ENCODE peak calls at places on chromosomes 3 and 15, in six cellular contexts. One of them, this sample, is unnamed.

GRCh38 chr15:63922551-63923315 is 89.0 kb upstream of the HERC1 start:
- DNase-seq in GM13976: no peak
- DNase-seq in activated gamma-delta T cell treated with Interleukin-2 at 50 U/mL for 16 hours: no peak
- DNase-seq in CD4-positive, CD25-positive, alpha-beta regulatory T cell: no peak
- DNase-seq in stimulated activated CD8-positive, alpha-beta memory T cell treated with anti-CD3 and anti-CD28 coated beads, Interleukin-7, amount 100 ng/mL, for 4 hours: no peak
- DNase-seq in fibroblast of the conjunctiva: no peak
- DNase-seq in this sample: peak

GRCh38 chr3:2589336-2589969 is 490.8 kb downstream of the CNTN4 start:
- DNase-seq in GM13976: no peak
- DNase-seq in activated gamma-delta T cell treated with Interleukin-2 at 50 U/mL for 16 hours: no peak
- DNase-seq in CD4-positive, CD25-positive, alpha-beta regulatory T cell: no peak
- DNase-seq in stimulated activated CD8-positive, alpha-beta memory T cell treated with anti-CD3 and anti-CD28 coated beads, Interleukin-7, amount 100 ng/mL, for 4 hours: no peak
- DNase-seq in fibroblast of the conjunctiva: no peak
- DNase-seq in this sample: no peak

GRCh38 chr3:177610677-177611654 is 413.7 kb upstream of the TBL1XR1 start:
- DNase-seq in GM13976: no peak
- DNase-seq in activated gamma-delta T cell treated with Interleukin-2 at 50 U/mL for 16 hours: peak
- DNase-seq in CD4-positive, CD25-positive, alpha-beta regulatory T cell: no peak
- DNase-seq in stimulated activated CD8-positive, alpha-beta memory T cell treated with anti-CD3 and anti-CD28 coated beads, Interleukin-7, amount 100 ng/mL, for 4 hours: no peak
- DNase-seq in fibroblast of the conjunctiva: no peak
- DNase-seq in this sample: no peak

GRCh38 chr3:186209810-186210752 is 101.2 kb upstream of the ETV5 start:
- DNase-seq in GM13976: peak
- DNase-seq in activated gamma-delta T cell treated with Interleukin-2 at 50 U/mL for 16 hours: no peak
- DNase-seq in CD4-positive, CD25-positive, alpha-beta regulatory T cell: no peak
- DNase-seq in stimulated activated CD8-positive, alpha-beta memory T cell treated with anti-CD3 and anti-CD28 coated beads, Interleukin-7, amount 100 ng/mL, for 4 hours: no peak
- DNase-seq in fibroblast of the conjunctiva: peak
- DNase-seq in this sample: peak

GRCh38 chr3:98326036-98326435 is 27.6 kb upstream of the OR5K4 start:
- DNase-seq in GM13976: no peak
- DNase-seq in activated gamma-delta T cell treated with Interleukin-2 at 50 U/mL for 16 hours: no peak
- DNase-seq in CD4-positive, CD25-positive, alpha-beta regulatory T cell: no peak
- DNase-seq in stimulated activated CD8-positive, alpha-beta memory T cell treated with anti-CD3 and anti-CD28 coated beads, Interleukin-7, amount 100 ng/mL, for 4 hours: no peak
- DNase-seq in fibroblast of the conjunctiva: no peak
- DNase-seq in this sample: no peak

GRCh38 chr3:31785734-31786133 is 195.3 kb downstream of the OSBPL10 start:
- DNase-seq in GM13976: no peak
- DNase-seq in activated gamma-delta T cell treated with Interleukin-2 at 50 U/mL for 16 hours: no peak
- DNase-seq in CD4-positive, CD25-positive, alpha-beta regulatory T cell: no peak
- DNase-seq in stimulated activated CD8-positive, alpha-beta memory T cell treated with anti-CD3 and anti-CD28 coated beads, Interleukin-7, amount 100 ng/mL, for 4 hours: no peak
- DNase-seq in fibroblast of the conjunctiva: no peak
- DNase-seq in this sample: no peak

GRCh38 chr3:73493543-73494314 is 131.0 kb downstream of the PDZRN3 start:
- DNase-seq in GM13976: no peak
- DNase-seq in activated gamma-delta T cell treated with Interleukin-2 at 50 U/mL for 16 hours: no peak
- DNase-seq in CD4-positive, CD25-positive, alpha-beta regulatory T cell: no peak
- DNase-seq in stimulated activated CD8-positive, alpha-beta memory T cell treated with anti-CD3 and anti-CD28 coated beads, Interleukin-7, amount 100 ng/mL, for 4 hours: no peak
- DNase-seq in fibroblast of the conjunctiva: no peak
- DNase-seq in this sample: peak

GRCh38 chr3:179796421-179796820 is 143.6 kb downstream of the USP13 start:
- DNase-seq in GM13976: no peak
- DNase-seq in activated gamma-delta T cell treated with Interleukin-2 at 50 U/mL for 16 hours: no peak
- DNase-seq in CD4-positive, CD25-positive, alpha-beta regulatory T cell: no peak
- DNase-seq in stimulated activated CD8-positive, alpha-beta memory T cell treated with anti-CD3 and anti-CD28 coated beads, Interleukin-7, amount 100 ng/mL, for 4 hours: no peak
- DNase-seq in fibroblast of the conjunctiva: no peak
- DNase-seq in this sample: no peak

GRCh38 chr3:83063457-83063856 is 1302.0 kb upstream of the GBE1 start:
- DNase-seq in GM13976: no peak
- DNase-seq in activated gamma-delta T cell treated with Interleukin-2 at 50 U/mL for 16 hours: no peak
- DNase-seq in CD4-positive, CD25-positive, alpha-beta regulatory T cell: no peak
- DNase-seq in stimulated activated CD8-positive, alpha-beta memory T cell treated with anti-CD3 and anti-CD28 coated beads, Interleukin-7, amount 100 ng/mL, for 4 hours: no peak
- DNase-seq in fibroblast of the conjunctiva: no peak
- DNase-seq in this sample: no peak

GRCh38 chr3:192870785-192871184 is 46.9 kb downstream of the MB21D2 start:
- DNase-seq in GM13976: no peak
- DNase-seq in activated gamma-delta T cell treated with Interleukin-2 at 50 U/mL for 16 hours: no peak
- DNase-seq in CD4-positive, CD25-positive, alpha-beta regulatory T cell: no peak
- DNase-seq in stimulated activated CD8-positive, alpha-beta memory T cell treated with anti-CD3 and anti-CD28 coated beads, Interleukin-7, amount 100 ng/mL, for 4 hours: no peak
- DNase-seq in fibroblast of the conjunctiva: no peak
- DNase-seq in this sample: no peak

GRCh38 chr15:29632671-29633406 is 189.4 kb downstream of the TJP1 start:
- DNase-seq in GM13976: no peak
- DNase-seq in activated gamma-delta T cell treated with Interleukin-2 at 50 U/mL for 16 hours: no peak
- DNase-seq in CD4-positive, CD25-positive, alpha-beta regulatory T cell: no peak
- DNase-seq in stimulated activated CD8-positive, alpha-beta memory T cell treated with anti-CD3 and anti-CD28 coated beads, Interleukin-7, amount 100 ng/mL, for 4 hours: no peak
- DNase-seq in fibroblast of the conjunctiva: no peak
- DNase-seq in this sample: no peak

GRCh38 chr15:40336129-40337122 is 4.3 kb downstream of the CCDC9B start:
- DNase-seq in GM13976: peak
- DNase-seq in activated gamma-delta T cell treated with Interleukin-2 at 50 U/mL for 16 hours: no peak
- DNase-seq in CD4-positive, CD25-positive, alpha-beta regulatory T cell: no peak
- DNase-seq in stimulated activated CD8-positive, alpha-beta memory T cell treated with anti-CD3 and anti-CD28 coated beads, Interleukin-7, amount 100 ng/mL, for 4 hours: no peak
- DNase-seq in fibroblast of the conjunctiva: no peak
- DNase-seq in this sample: no peak

GRCh38 chr3:59641169-59641914 is 591.5 kb upstream of the CFAP20DC start:
- DNase-seq in GM13976: no peak
- DNase-seq in activated gamma-delta T cell treated with Interleukin-2 at 50 U/mL for 16 hours: no peak
- DNase-seq in CD4-positive, CD25-positive, alpha-beta regulatory T cell: no peak
- DNase-seq in stimulated activated CD8-positive, alpha-beta memory T cell treated with anti-CD3 and anti-CD28 coated beads, Interleukin-7, amount 100 ng/mL, for 4 hours: no peak
- DNase-seq in fibroblast of the conjunctiva: peak
- DNase-seq in this sample: peak

GRCh38 chr15:82919231-82919886 is 33.2 kb downstream of the HOMER2 start:
- DNase-seq in GM13976: no peak
- DNase-seq in activated gamma-delta T cell treated with Interleukin-2 at 50 U/mL for 16 hours: no peak
- DNase-seq in CD4-positive, CD25-positive, alpha-beta regulatory T cell: no peak
- DNase-seq in stimulated activated CD8-positive, alpha-beta memory T cell treated with anti-CD3 and anti-CD28 coated beads, Interleukin-7, amount 100 ng/mL, for 4 hours: no peak
- DNase-seq in fibroblast of the conjunctiva: no peak
- DNase-seq in this sample: no peak

GRCh38 chr3:128075516-128076464 is 23.6 kb downstream of the SEC61A1 start:
- DNase-seq in GM13976: peak
- DNase-seq in activated gamma-delta T cell treated with Interleukin-2 at 50 U/mL for 16 hours: peak
- DNase-seq in CD4-positive, CD25-positive, alpha-beta regulatory T cell: peak
- DNase-seq in stimulated activated CD8-positive, alpha-beta memory T cell treated with anti-CD3 and anti-CD28 coated beads, Interleukin-7, amount 100 ng/mL, for 4 hours: peak
- DNase-seq in fibroblast of the conjunctiva: peak
- DNase-seq in this sample: peak

GRCh38 chr15:37045241-37045640 is 55.1 kb downstream of the MEIS2 start:
- DNase-seq in GM13976: no peak
- DNase-seq in activated gamma-delta T cell treated with Interleukin-2 at 50 U/mL for 16 hours: no peak
- DNase-seq in CD4-positive, CD25-positive, alpha-beta regulatory T cell: no peak
- DNase-seq in stimulated activated CD8-positive, alpha-beta memory T cell treated with anti-CD3 and anti-CD28 coated beads, Interleukin-7, amount 100 ng/mL, for 4 hours: no peak
- DNase-seq in fibroblast of the conjunctiva: no peak
- DNase-seq in this sample: no peak

GRCh38 chr15:46956456-46956855 is 760.8 kb upstream of the SEMA6D start:
- DNase-seq in GM13976: no peak
- DNase-seq in activated gamma-delta T cell treated with Interleukin-2 at 50 U/mL for 16 hours: no peak
- DNase-seq in CD4-positive, CD25-positive, alpha-beta regulatory T cell: no peak
- DNase-seq in stimulated activated CD8-positive, alpha-beta memory T cell treated with anti-CD3 and anti-CD28 coated beads, Interleukin-7, amount 100 ng/mL, for 4 hours: no peak
- DNase-seq in fibroblast of the conjunctiva: no peak
- DNase-seq in this sample: no peak

GRCh38 chr3:66408458-66408857 is 92.4 kb downstream of the LRIG1 start:
- DNase-seq in GM13976: no peak
- DNase-seq in activated gamma-delta T cell treated with Interleukin-2 at 50 U/mL for 16 hours: no peak
- DNase-seq in CD4-positive, CD25-positive, alpha-beta regulatory T cell: no peak
- DNase-seq in stimulated activated CD8-positive, alpha-beta memory T cell treated with anti-CD3 and anti-CD28 coated beads, Interleukin-7, amount 100 ng/mL, for 4 hours: no peak
- DNase-seq in fibroblast of the conjunctiva: no peak
- DNase-seq in this sample: no peak

GRCh38 chr15:69392352-69392751 is 21.8 kb upstream of the KIF23 start:
- DNase-seq in GM13976: no peak
- DNase-seq in activated gamma-delta T cell treated with Interleukin-2 at 50 U/mL for 16 hours: no peak
- DNase-seq in CD4-positive, CD25-positive, alpha-beta regulatory T cell: no peak
- DNase-seq in stimulated activated CD8-positive, alpha-beta memory T cell treated with anti-CD3 and anti-CD28 coated beads, Interleukin-7, amount 100 ng/mL, for 4 hours: no peak
- DNase-seq in fibroblast of the conjunctiva: no peak
- DNase-seq in this sample: no peak

GRCh38 chr15:38226867-38227266 is 25.8 kb upstream of the SPRED1 start:
- DNase-seq in GM13976: no peak
- DNase-seq in activated gamma-delta T cell treated with Interleukin-2 at 50 U/mL for 16 hours: no peak
- DNase-seq in CD4-positive, CD25-positive, alpha-beta regulatory T cell: no peak
- DNase-seq in stimulated activated CD8-positive, alpha-beta memory T cell treated with anti-CD3 and anti-CD28 coated beads, Interleukin-7, amount 100 ng/mL, for 4 hours: no peak
- DNase-seq in fibroblast of the conjunctiva: peak
- DNase-seq in this sample: peak

GRCh38 chr3:135851201-135852061 is 114.1 kb upstream of the PPP2R3A start:
- DNase-seq in GM13976: no peak
- DNase-seq in activated gamma-delta T cell treated with Interleukin-2 at 50 U/mL for 16 hours: no peak
- DNase-seq in CD4-positive, CD25-positive, alpha-beta regulatory T cell: no peak
- DNase-seq in stimulated activated CD8-positive, alpha-beta memory T cell treated with anti-CD3 and anti-CD28 coated beads, Interleukin-7, amount 100 ng/mL, for 4 hours: no peak
- DNase-seq in fibroblast of the conjunctiva: no peak
- DNase-seq in this sample: peak

GRCh38 chr3:184234224-184234623 is 4.8 kb downstream of the VWA5B2 start:
- DNase-seq in GM13976: no peak
- DNase-seq in activated gamma-delta T cell treated with Interleukin-2 at 50 U/mL for 16 hours: no peak
- DNase-seq in CD4-positive, CD25-positive, alpha-beta regulatory T cell: no peak
- DNase-seq in stimulated activated CD8-positive, alpha-beta memory T cell treated with anti-CD3 and anti-CD28 coated beads, Interleukin-7, amount 100 ng/mL, for 4 hours: no peak
- DNase-seq in fibroblast of the conjunctiva: peak
- DNase-seq in this sample: peak

GRCh38 chr3:111333642-111334041 is 208.4 kb upstream of the CD96 start:
- DNase-seq in GM13976: no peak
- DNase-seq in activated gamma-delta T cell treated with Interleukin-2 at 50 U/mL for 16 hours: no peak
- DNase-seq in CD4-positive, CD25-positive, alpha-beta regulatory T cell: no peak
- DNase-seq in stimulated activated CD8-positive, alpha-beta memory T cell treated with anti-CD3 and anti-CD28 coated beads, Interleukin-7, amount 100 ng/mL, for 4 hours: no peak
- DNase-seq in fibroblast of the conjunctiva: no peak
- DNase-seq in this sample: no peak

GRCh38 chr3:141039573-141039972 is 11.6 kb upstream of the SPSB4 start:
- DNase-seq in GM13976: no peak
- DNase-seq in activated gamma-delta T cell treated with Interleukin-2 at 50 U/mL for 16 hours: no peak
- DNase-seq in CD4-positive, CD25-positive, alpha-beta regulatory T cell: no peak
- DNase-seq in stimulated activated CD8-positive, alpha-beta memory T cell treated with anti-CD3 and anti-CD28 coated beads, Interleukin-7, amount 100 ng/mL, for 4 hours: no peak
- DNase-seq in fibroblast of the conjunctiva: no peak
- DNase-seq in this sample: no peak

GRCh38 chr15:35444557-35445204 is 101.3 kb downstream of the DPH6 start:
- DNase-seq in GM13976: peak
- DNase-seq in activated gamma-delta T cell treated with Interleukin-2 at 50 U/mL for 16 hours: no peak
- DNase-seq in CD4-positive, CD25-positive, alpha-beta regulatory T cell: no peak
- DNase-seq in stimulated activated CD8-positive, alpha-beta memory T cell treated with anti-CD3 and anti-CD28 coated beads, Interleukin-7, amount 100 ng/mL, for 4 hours: no peak
- DNase-seq in fibroblast of the conjunctiva: no peak
- DNase-seq in this sample: peak

GRCh38 chr3:173467501-173467900 is 70.0 kb downstream of the NLGN1 start:
- DNase-seq in GM13976: no peak
- DNase-seq in activated gamma-delta T cell treated with Interleukin-2 at 50 U/mL for 16 hours: no peak
- DNase-seq in CD4-positive, CD25-positive, alpha-beta regulatory T cell: no peak
- DNase-seq in stimulated activated CD8-positive, alpha-beta memory T cell treated with anti-CD3 and anti-CD28 coated beads, Interleukin-7, amount 100 ng/mL, for 4 hours: no peak
- DNase-seq in fibroblast of the conjunctiva: no peak
- DNase-seq in this sample: no peak

GRCh38 chr3:66047321-66048050 is 8.8 kb upstream of the MAGI1 start:
- DNase-seq in GM13976: no peak
- DNase-seq in activated gamma-delta T cell treated with Interleukin-2 at 50 U/mL for 16 hours: no peak
- DNase-seq in CD4-positive, CD25-positive, alpha-beta regulatory T cell: no peak
- DNase-seq in stimulated activated CD8-positive, alpha-beta memory T cell treated with anti-CD3 and anti-CD28 coated beads, Interleukin-7, amount 100 ng/mL, for 4 hours: no peak
- DNase-seq in fibroblast of the conjunctiva: peak
- DNase-seq in this sample: peak

GRCh38 chr3:55795736-55796135 is 308.6 kb upstream of the WNT5A start:
- DNase-seq in GM13976: no peak
- DNase-seq in activated gamma-delta T cell treated with Interleukin-2 at 50 U/mL for 16 hours: no peak
- DNase-seq in CD4-positive, CD25-positive, alpha-beta regulatory T cell: no peak
- DNase-seq in stimulated activated CD8-positive, alpha-beta memory T cell treated with anti-CD3 and anti-CD28 coated beads, Interleukin-7, amount 100 ng/mL, for 4 hours: no peak
- DNase-seq in fibroblast of the conjunctiva: no peak
- DNase-seq in this sample: no peak

GRCh38 chr15:40430271-40430805 is 10.4 kb upstream of the BAHD1 start:
- DNase-seq in GM13976: no peak
- DNase-seq in activated gamma-delta T cell treated with Interleukin-2 at 50 U/mL for 16 hours: no peak
- DNase-seq in CD4-positive, CD25-positive, alpha-beta regulatory T cell: no peak
- DNase-seq in stimulated activated CD8-positive, alpha-beta memory T cell treated with anti-CD3 and anti-CD28 coated beads, Interleukin-7, amount 100 ng/mL, for 4 hours: no peak
- DNase-seq in fibroblast of the conjunctiva: no peak
- DNase-seq in this sample: peak

GRCh38 chr15:48097264-48097663 is 23.5 kb upstream of the SLC24A5 start:
- DNase-seq in GM13976: no peak
- DNase-seq in activated gamma-delta T cell treated with Interleukin-2 at 50 U/mL for 16 hours: no peak
- DNase-seq in CD4-positive, CD25-positive, alpha-beta regulatory T cell: no peak
- DNase-seq in stimulated activated CD8-positive, alpha-beta memory T cell treated with anti-CD3 and anti-CD28 coated beads, Interleukin-7, amount 100 ng/mL, for 4 hours: no peak
- DNase-seq in fibroblast of the conjunctiva: no peak
- DNase-seq in this sample: no peak